ENCODE peak calls at places on chromosome 22, in nine cellular contexts. B is body of pancreas, Q is cardiac muscle cell, Y is Panc1, I is psoas muscle, T is HCT116, F is AG04450, E is ovary, C is lower lobe of right lung. O is an unnamed sample.

GRCh38 chr22:19599626-19600243 is 75.5 kb upstream of the CLDN5 start:
- DNase-seq in Q (no peak), Y (no peak), C (no peak), F (no peak), B (no peak), I (no peak), E (no peak), T (no peak), O (no peak)

GRCh38 chr22:33007485-33007884 is 50.7 kb downstream of the SYN3 start:
- DNase-seq in B (no peak), I (no peak), T (no peak), F (no peak), C (no peak), E (no peak), Y (no peak), Q (no peak), O (no peak)

GRCh38 chr22:18126606-18127005 is 16.0 kb downstream of the TUBA8 start:
- DNase-seq in B (no peak), T (no peak), C (no peak), I (no peak), Q (no peak), F (no peak), Y (no peak), E (no peak), O (no peak)

GRCh38 chr22:32576553-32577255 is 102.1 kb downstream of the FBXO7 start:
- DNase-seq in E (no peak), Q (no peak), C (no peak), B (no peak), T (no peak), F (no peak), Y (no peak), I (no peak), O (no peak)

GRCh38 chr22:37169947-37170688 is 17.9 kb downstream of the C1QTNF6 start:
- DNase-seq in I (peak; percentile 26), T (no peak), C (peak; percentile 20), B (no peak), E (no peak), Q (no peak), Y (no peak), F (no peak), O (peak; percentile 41)

GRCh38 chr22:30290318-30290678 is 993 bp upstream of the CASTOR1 start:
- DNase-seq in E (no peak), C (no peak), I (no peak), Y (no peak), T (no peak), F (no peak), B (no peak), Q (no peak), O (no peak)

GRCh38 chr22:30795118-30795517 is 100.4 kb downstream of the OSBP2 start:
- DNase-seq in C (no peak), B (no peak), F (no peak), E (no peak), Y (no peak), Q (no peak), T (no peak), I (no peak), O (no peak)

GRCh38 chr22:29457730-29458129 is 19.3 kb downstream of the RFPL1 start:
- DNase-seq in B (no peak), Q (peak; percentile 57), Y (no peak), I (no peak), E (no peak), C (no peak), F (no peak), T (peak; percentile 70), O (no peak)

GRCh38 chr22:19430890-19431541 is 517 bp downstream of the HIRA start:
- DNase-seq in C (peak; percentile 60), B (peak; percentile 57), Q (peak; percentile 39), I (peak; percentile 71), F (no peak), E (peak; percentile 27), Y (no peak), T (no peak), O (no peak)

GRCh38 chr22:44823396-44823795 is 71.0 kb downstream of the ARHGAP8 start:
- DNase-seq in B (no peak), T (no peak), E (no peak), I (no peak), F (no peak), C (no peak), Q (no peak), Y (no peak), O (peak; percentile 27)

GRCh38 chr22:22090650-22091399 is 108.2 kb upstream of the TOP3B start:
- DNase-seq in Y (no peak), Q (no peak), C (no peak), E (no peak), B (no peak), T (no peak), F (no peak), I (no peak), O (no peak)

GRCh38 chr22:20952544-20953341 is 14.3 kb upstream of the AIFM3 start:
- DNase-seq in B (no peak), Q (no peak), F (no peak), C (no peak), Y (no peak), E (no peak), T (no peak), I (no peak), O (no peak)

GRCh38 chr22:32986773-32987050 is 71.5 kb downstream of the SYN3 start:
- DNase-seq in C (no peak), I (no peak), T (no peak), B (no peak), Q (no peak), E (no peak), Y (no peak), F (no peak), O (no peak)

GRCh38 chr22:32202539-32203180 is 2.2 kb downstream of the RFPL2 start:
- DNase-seq in T (peak; percentile 50), I (no peak), Q (peak; percentile 40), Y (no peak), E (no peak), F (no peak), C (peak; percentile 76), B (peak; percentile 40), O (no peak)

GRCh38 chr22:37824674-37825641 is 1.8 kb downstream of the GALR3 start:
- DNase-seq in B (no peak), Y (no peak), F (no peak), I (no peak), Q (peak; percentile 40), C (no peak), E (no peak), T (no peak), O (no peak)

GRCh38 chr22:20904008-20904979 is 12.9 kb upstream of the CRKL start:
- DNase-seq in I (no peak), F (peak; percentile 91), Y (peak; percentile 83), C (no peak), E (no peak), T (peak; percentile 22), Q (peak; percentile 97), B (no peak), O (peak; percentile 73)

GRCh38 chr22:24102366-24103200 is 78.7 kb upstream of the SUSD2 start:
- DNase-seq in Q (no peak), E (no peak), Y (no peak), C (peak; percentile 30), B (no peak), T (no peak), I (no peak), F (no peak), O (peak; percentile 46)

GRCh38 chr22:17717708-17718107 is 56.6 kb downstream of the BID start:
- DNase-seq in F (no peak), C (no peak), I (no peak), E (no peak), B (no peak), Y (no peak), T (no peak), Q (peak; percentile 30), O (no peak)

GRCh38 chr22:39901519-39902146 is 749 bp downstream of the GRAP2 start:
- DNase-seq in B (no peak), I (no peak), Q (no peak), Y (no peak), F (no peak), C (no peak), T (no peak), E (no peak), O (no peak)
- H3K4me3 ChIP-seq in B (no peak overlapping the region), I (no peak overlapping the region), Q (no peak overlapping the region), Y (no peak overlapping the region), F (no peak overlapping the region), C (peak overlapping the region; percentile 31), T (no peak overlapping the region), E (no peak overlapping the region), O (no peak overlapping the region)

GRCh38 chr22:50673231-50674126 is 856 bp downstream of the SHANK3 start:
- DNase-seq in B (no peak), E (no peak), C (no peak), Y (no peak), I (no peak), Q (no peak), F (no peak), T (no peak), O (no peak)
- H3K27ac ChIP-seq in B (no peak overlapping the region), E (no peak overlapping the region), C (peak overlapping the region; percentile 87), Y (no peak overlapping the region), I (peak overlapping the region; percentile 61), Q (no peak overlapping the region), F (no peak overlapping the region), T (no peak overlapping the region), O (no peak overlapping the region)

GRCh38 chr22:43226368-43226979 is 39.5 kb upstream of the TTLL12 start:
- DNase-seq in Q (peak; percentile 54), B (no peak), T (no peak), F (no peak), C (no peak), E (no peak), I (no peak), Y (no peak), O (no peak)

GRCh38 chr22:43228863-43229262 is 41.9 kb upstream of the TTLL12 start:
- DNase-seq in Q (no peak), F (no peak), T (no peak), I (no peak), Y (no peak), B (no peak), C (no peak), E (no peak), O (no peak)

GRCh38 chr22:43230571-43230970 is 43.6 kb upstream of the TTLL12 start:
- DNase-seq in F (no peak), T (no peak), I (no peak), E (no peak), Q (no peak), B (no peak), C (no peak), Y (no peak), O (no peak)

GRCh38 chr22:43227231-43227630 is 40.3 kb upstream of the TTLL12 start:
- DNase-seq in I (no peak), E (no peak), C (no peak), Q (no peak), F (no peak), B (no peak), Y (no peak), T (no peak), O (no peak)

DNA sequence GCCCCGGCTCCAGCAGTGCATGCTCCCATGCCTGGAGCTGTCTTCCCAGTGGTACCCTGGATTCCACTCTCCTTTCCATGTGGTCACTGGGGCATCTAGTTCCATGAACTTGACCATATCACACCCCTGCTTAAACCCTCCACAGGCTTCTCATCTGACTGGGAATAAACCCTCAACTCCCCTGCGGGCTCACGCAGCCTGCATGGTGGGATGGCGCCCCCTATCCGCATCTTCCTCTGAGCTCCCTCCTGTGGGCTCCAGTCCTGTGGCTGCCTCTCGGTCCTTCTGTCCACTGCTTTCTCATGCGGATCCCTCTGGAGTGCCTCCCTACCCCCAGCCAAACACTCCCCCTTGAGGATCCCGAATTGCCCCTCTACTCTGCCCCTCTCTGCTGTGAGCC is 41.4 kb upstream of the TTLL12 start:
- DNase-seq in C (no peak), I (no peak), Y (no peak), F (no peak), T (peak; percentile 10), B (no peak), E (no peak), Q (peak; percentile 37), O (no peak)
- TF ChIP-seq CTCF in C (peak; percentile 14), I (peak; percentile 13), Y (no peak), F (peak; percentile 30), T (peak; percentile 75), B (no peak), E (no peak), Q (peak; percentile 52), O (peak; percentile 29)

GRCh38 chr22:50010676-50011446 is 1.7 kb downstream of the IL17REL start:
- DNase-seq in F (no peak), E (no peak), Y (no peak), T (no peak), Q (no peak), C (peak; percentile 28), I (no peak), B (no peak), O (no peak)
- H3K4me3 ChIP-seq in F (no peak overlapping the region), E (no peak overlapping the region), Y (no peak overlapping the region), T (no peak overlapping the region), Q (no peak overlapping the region), C (no peak overlapping the region), I (no peak overlapping the region), B (no peak overlapping the region), O (no peak overlapping the region)

O was measured in RWPE2.